ENCODE peak calls at places on chromosomes 5 and 9, in six cellular contexts. M is left lobe of liver, L is AG08396, S is T-cell, J is omental fat pad, O is cardiac fibroblast. X is an unnamed sample.
A peak's percentile ranks its signal among the peaks of the same experiment; 100 is the strongest.

GRCh38 chr9:18109670-18110069 is 364.3 kb upstream of the ADAMTSL1 start:
- DNase-seq in M (no peak), L (no peak), S (no peak), J (no peak), O (no peak), X (no peak)

GRCh38 chr5:107455111-107455544 is 215.6 kb downstream of the EFNA5 start:
- DNase-seq in M (no peak), L (peak; percentile 34), S (no peak), J (no peak), O (peak; percentile 47), X (peak; percentile 24)

GRCh38 chr5:177232761-177233160 is 70.8 kb downstream of the RAB24 start:
- DNase-seq in M (no peak), L (peak; percentile 31), S (no peak), J (no peak), O (peak; percentile 9), X (no peak)

GRCh38 chr5:170651902-170652301 is 131.6 kb upstream of the GABRP start:
- DNase-seq in M (no peak), L (no peak), S (no peak), J (no peak), O (no peak), X (no peak)

GRCh38 chr5:133889271-133889905 is 79.0 kb downstream of the C5orf15 start:
- DNase-seq in M (no peak), L (no peak), S (no peak), J (no peak), O (no peak), X (no peak)

GRCh38 chr5:154461531-154461930 is 15.7 kb downstream of the SAP30L start:
- DNase-seq in M (no peak), L (no peak), S (no peak), J (no peak), O (peak; percentile 60), X (no peak)

GRCh38 chr5:170275376-170275994 is 22.1 kb downstream of the LCP2 start:
- DNase-seq in M (no peak), L (no peak), S (peak; percentile 53), J (no peak), O (no peak), X (no peak)

GRCh38 chr9:134099123-134099761 is 31.4 kb upstream of the BRD3 start:
- DNase-seq in M (peak; percentile 60), L (peak; percentile 48), S (peak; percentile 30), J (no peak), O (peak; percentile 38), X (peak; percentile 34)

GRCh38 chr5:128674837-128675446 is 136.9 kb upstream of the FBN2 start:
- DNase-seq in M (peak; percentile 48), L (peak; percentile 25), S (no peak), J (no peak), O (peak; percentile 61), X (peak; percentile 57)

GRCh38 chr9:92725266-92725545 is 39.4 kb downstream of the BICD2 start:
- DNase-seq in M (peak; percentile 32), L (no peak), S (no peak), J (no peak), O (no peak), X (no peak)

GRCh38 chr5:14286574-14287399 is 143.6 kb downstream of the TRIO start:
- DNase-seq in M (no peak), L (no peak), S (no peak), J (no peak), O (no peak), X (no peak)

GRCh38 chr5:122985954-122986721 is 50.4 kb downstream of the PPIC start:
- DNase-seq in M (no peak), L (no peak), S (no peak), J (no peak), O (no peak), X (no peak)

GRCh38 chr9:33714989-33715388 is 80.4 kb upstream of the PRSS3 start:
- DNase-seq in M (no peak), L (no peak), S (no peak), J (no peak), O (no peak), X (no peak)

GRCh38 chr5:43099615-43100014 is 21.1 kb upstream of the ZNF131 start:
- DNase-seq in M (no peak), L (no peak), S (no peak), J (no peak), O (no peak), X (no peak)

GRCh38 chr5:154486427-154486866 is 8.4 kb upstream of the HAND1 start:
- DNase-seq in M (no peak), L (no peak), S (no peak), J (no peak), O (no peak), X (no peak)

GRCh38 chr5:40395241-40395640 is 284.5 kb upstream of the PTGER4 start:
- DNase-seq in M (no peak), L (no peak), S (no peak), J (no peak), O (no peak), X (no peak)

GRCh38 chr5:919356-920000 is 26.8 kb downstream of the TRIP13 start:
- DNase-seq in M (no peak), L (no peak), S (no peak), J (no peak), O (no peak), X (peak; percentile 32)